ENCODE peak calls at places on chromosomes 11 and 22, in nine cellular contexts. V is NCI-H1105; P is activated CD8-positive, alpha-beta T cell treated with anti-CD3 and anti-CD28 coated beads for 36 hours; Q is amniotic epithelial cell; C is T-helper 2 cell; G is fibroblast of mammary gland; Z is NCI-H1930; I is non-pigmented ciliary epithelial cell; L is endodermal cell. S is an unnamed sample.

GRCh38 chr22:28799125-28799833 is 1.1 kb downstream of the XBP1 start:
- DNase-seq in V (no peak), P (peak), Q (peak), C (no peak), G (peak), Z (no peak), I (peak), L (no peak), S (no peak)

GRCh38 chr22:23219317-23219716 is 39.0 kb downstream of the BCR start:
- DNase-seq in V (no peak), P (no peak), Q (no peak), C (no peak), G (no peak), Z (no peak), I (no peak), L (no peak), S (no peak)

GRCh38 chr11:60972182-60973030 is 926 bp downstream of the CD6 start:
- DNase-seq in V (no peak), P (peak), Q (no peak), C (peak), G (no peak), Z (no peak), I (no peak), L (peak), S (no peak)

GRCh38 chr22:41500303-41500702 is 31.4 kb downstream of the ACO2 start:
- DNase-seq in V (no peak), P (no peak), Q (no peak), C (no peak), G (no peak), Z (no peak), I (no peak), L (no peak), S (no peak)

GRCh38 chr11:105719073-105719846 is 109.4 kb downstream of the GRIA4 start:
- DNase-seq in V (no peak), P (no peak), Q (peak), C (no peak), G (no peak), Z (no peak), I (peak), L (no peak), S (no peak)

GRCh38 chr22:29328566-29329500 is 13.3 kb upstream of the RASL10A start:
- DNase-seq in V (no peak), P (no peak), Q (no peak), C (no peak), G (no peak), Z (no peak), I (no peak), L (no peak), S (no peak)

GRCh38 chr11:112255075-112255739 is 5.5 kb downstream of the PLET1 start:
- DNase-seq in V (no peak), P (no peak), Q (peak), C (no peak), G (peak), Z (no peak), I (peak), L (no peak), S (no peak)

GRCh38 chr22:50307891-50308596 is 598 bp upstream of the PLXNB2 start:
- DNase-seq in V (no peak), P (no peak), Q (no peak), C (no peak), G (no peak), Z (no peak), I (no peak), L (no peak), S (no peak)

GRCh38 chr11:44453213-44453612 is 112.2 kb upstream of the CD82 start:
- DNase-seq in V (no peak), P (no peak), Q (no peak), C (no peak), G (no peak), Z (no peak), I (no peak), L (no peak), S (no peak)

GRCh38 chr11:73506038-73506437 is 91.9 kb downstream of the FAM168A start:
- DNase-seq in V (no peak), P (no peak), Q (no peak), C (no peak), G (no peak), Z (no peak), I (no peak), L (no peak), S (no peak)

GRCh38 chr11:65384301-65384889 is 1.9 kb upstream of the SLC25A45 start:
- DNase-seq in V (no peak), P (peak), Q (peak), C (no peak), G (peak), Z (no peak), I (no peak), L (peak), S (no peak)

GRCh38 chr11:108115495-108116140 is 5.7 kb upstream of the ACAT1 start:
- DNase-seq in V (peak), P (no peak), Q (peak), C (no peak), G (peak), Z (no peak), I (peak), L (peak), S (peak)

GRCh38 chr22:49582171-49582570 is 245.5 kb downstream of the BRD1 start:
- DNase-seq in V (no peak), P (no peak), Q (no peak), C (no peak), G (no peak), Z (no peak), I (no peak), L (no peak), S (no peak)

GRCh38 chr11:44304091-44305084 is 5.6 kb downstream of the ALX4 start:
- DNase-seq in V (no peak), P (peak), Q (no peak), C (no peak), G (no peak), Z (no peak), I (no peak), L (peak), S (no peak)

GRCh38 chr22:41237707-41238569 is 2.8 kb downstream of the CHADL start:
- DNase-seq in V (peak), P (peak), Q (no peak), C (peak), G (peak), Z (peak), I (no peak), L (peak), S (peak)

GRCh38 chr11:110478410-110478809 is 48.7 kb downstream of the FDX1 start:
- DNase-seq in V (no peak), P (peak), Q (peak), C (no peak), G (no peak), Z (no peak), I (no peak), L (peak), S (no peak)

GRCh38 chr22:43825651-43826050 is 13.5 kb upstream of the EFCAB6 start:
- DNase-seq in V (no peak), P (no peak), Q (no peak), C (no peak), G (no peak), Z (no peak), I (no peak), L (no peak), S (no peak)

GRCh38 chr11:118615996-118616395 is 8.6 kb downstream of the PHLDB1 start:
- DNase-seq in V (no peak), P (no peak), Q (no peak), C (no peak), G (no peak), Z (no peak), I (no peak), L (peak), S (no peak)

GRCh38 chr11:65060913-65061408 is 2.6 kb upstream of the NAALADL1 start:
- DNase-seq in V (no peak), P (peak), Q (peak), C (no peak), G (peak), Z (no peak), I (no peak), L (peak), S (no peak)

GRCh38 chr11:28759311-28759710 is 651.1 kb downstream of the METTL15 start:
- DNase-seq in V (no peak), P (no peak), Q (peak), C (no peak), G (no peak), Z (no peak), I (peak), L (no peak), S (no peak)

GRCh38 chr22:46021577-46021976 is 44.6 kb upstream of the WNT7B start:
- DNase-seq in V (no peak), P (no peak), Q (no peak), C (no peak), G (no peak), Z (no peak), I (no peak), L (no peak), S (no peak)

GRCh38 chr11:72222106-72222891 is 2.3 kb upstream of the INPPL1 start:
- DNase-seq in V (no peak), P (no peak), Q (no peak), C (no peak), G (no peak), Z (no peak), I (no peak), L (peak), S (no peak)

GRCh38 chr11:120061761-120062560 is 76.0 kb downstream of the TRIM29 start:
- DNase-seq in V (no peak), P (no peak), Q (peak), C (no peak), G (no peak), Z (no peak), I (no peak), L (peak), S (no peak)

GRCh38 chr11:103525069-103525468 is 415.8 kb downstream of the DYNC2H1 start:
- DNase-seq in V (no peak), P (no peak), Q (peak), C (no peak), G (peak), Z (no peak), I (peak), L (no peak), S (no peak)

GRCh38 chr11:64445651-64446050 is 86.7 kb downstream of the RPS6KA4 start:
- DNase-seq in V (no peak), P (no peak), Q (no peak), C (no peak), G (no peak), Z (no peak), I (no peak), L (no peak), S (no peak)

GRCh38 chr11:17876827-17877226 is 136.0 kb downstream of the SERGEF start:
- DNase-seq in V (no peak), P (no peak), Q (no peak), C (no peak), G (no peak), Z (no peak), I (no peak), L (no peak), S (no peak)

GRCh38 chr22:29734853-29735252 is 15.1 kb downstream of the CABP7 start:
- DNase-seq in V (no peak), P (no peak), Q (no peak), C (no peak), G (no peak), Z (no peak), I (no peak), L (peak), S (no peak)

GRCh38 chr11:126654886-126655806 is 299.7 kb downstream of the ST3GAL4 start:
- DNase-seq in V (no peak), P (no peak), Q (no peak), C (no peak), G (no peak), Z (no peak), I (no peak), L (no peak), S (peak)

GRCh38 chr11:125382211-125382807 is 113.8 kb downstream of the FEZ1 start:
- DNase-seq in V (peak), P (no peak), Q (no peak), C (no peak), G (no peak), Z (no peak), I (no peak), L (no peak), S (no peak)

GRCh38 chr11:2310073-2310785 is 8.4 kb downstream of the TSPAN32 start:
- DNase-seq in V (no peak), P (no peak), Q (no peak), C (no peak), G (no peak), Z (no peak), I (no peak), L (no peak), S (no peak)

GRCh38 chr11:44774131-44774530 is 47.4 kb downstream of the TSPAN18 start:
- DNase-seq in V (no peak), P (no peak), Q (no peak), C (no peak), G (no peak), Z (no peak), I (no peak), L (peak), S (no peak)

GRCh38 chr11:119300198-119300964 is 16.5 kb downstream of the MCAM start:
- DNase-seq in V (no peak), P (no peak), Q (no peak), C (no peak), G (no peak), Z (no peak), I (no peak), L (no peak), S (no peak)

GRCh38 chr11:102389253-102389652 is 42.2 kb downstream of the BIRC2 start:
- DNase-seq in V (no peak), P (peak), Q (no peak), C (no peak), G (no peak), Z (no peak), I (no peak), L (no peak), S (no peak)

GRCh38 chr11:94857337-94857736 is 89.2 kb downstream of the AMOTL1 start:
- DNase-seq in V (no peak), P (no peak), Q (no peak), C (no peak), G (no peak), Z (no peak), I (no peak), L (no peak), S (no peak)

GRCh38 chr11:132106336-132106982 is 736.0 kb downstream of the NTM start:
- DNase-seq in V (no peak), P (no peak), Q (no peak), C (no peak), G (no peak), Z (no peak), I (no peak), L (no peak), S (no peak)

GRCh38 chr11:64226507-64227051 is 505 bp downstream of the NUDT22 start:
- DNase-seq in V (peak), P (peak), Q (no peak), C (peak), G (no peak), Z (no peak), I (no peak), L (peak), S (no peak)

GRCh38 chr11:19311306-19312030 is 70.7 kb upstream of the E2F8 start:
- DNase-seq in V (peak), P (peak), Q (peak), C (no peak), G (peak), Z (peak), I (peak), L (peak), S (peak)

GRCh38 chr11:15233386-15233785 is 118.7 kb downstream of the INSC start:
- DNase-seq in V (no peak), P (no peak), Q (no peak), C (no peak), G (no peak), Z (no peak), I (no peak), L (no peak), S (no peak)

GRCh38 chr11:86152006-86152862 is 83.3 kb upstream of the PICALM start:
- DNase-seq in V (no peak), P (no peak), Q (peak), C (no peak), G (peak), Z (no peak), I (no peak), L (no peak), S (no peak)

GRCh38 chr22:42111798-42112197 is 18.8 kb downstream of the CYP2D6 start:
- DNase-seq in V (no peak), P (no peak), Q (no peak), C (no peak), G (no peak), Z (no peak), I (no peak), L (no peak), S (no peak)

S was measured in NCI-H187.